ENCODE peak calls at places on chromosomes 3 and 15, in eight cellular contexts. One of them, this sample, is unnamed.

GRCh38 chr3:188339410-188340295 is 185.7 kb downstream of the LPP start:
- DNase-seq in activated CD4-positive, CD25-positive, alpha-beta regulatory T cell treated with anti-CD3 and anti-CD28 coated beads, Interleukin-2, amount 50 U/mL, for 16 hours: no peak
- DNase-seq in stimulated activated CD4-positive, alpha-beta T cell treated with anti-CD3 and anti-CD28 coated beads, TNF-alpha, amount 100 ng/mL, for 24 hours: no peak
- DNase-seq in posterior cingulate gyrus: no peak
- DNase-seq in hypothalamus: no peak
- DNase-seq in HT-29: no peak
- DNase-seq in foreskin keratinocyte: no peak
- DNase-seq in substantia nigra: no peak
- DNase-seq in this sample: no peak

GRCh38 chr3:78919021-78919755 is 848.6 kb downstream of the ROBO1 start:
- DNase-seq in HT-29: no peak
- DNase-seq in activated CD4-positive, CD25-positive, alpha-beta regulatory T cell treated with anti-CD3 and anti-CD28 coated beads, Interleukin-2, amount 50 U/mL, for 16 hours: no peak
- DNase-seq in hypothalamus: no peak
- DNase-seq in foreskin keratinocyte: peak; percentile 85
- DNase-seq in stimulated activated CD4-positive, alpha-beta T cell treated with anti-CD3 and anti-CD28 coated beads, TNF-alpha, amount 100 ng/mL, for 24 hours: no peak
- DNase-seq in substantia nigra: no peak
- DNase-seq in posterior cingulate gyrus: no peak
- DNase-seq in this sample: no peak

GRCh38 chr15:80242802-80243201 is 9.2 kb downstream of the CTXND1 start:
- DNase-seq in foreskin keratinocyte: no peak
- DNase-seq in stimulated activated CD4-positive, alpha-beta T cell treated with anti-CD3 and anti-CD28 coated beads, TNF-alpha, amount 100 ng/mL, for 24 hours: no peak
- DNase-seq in posterior cingulate gyrus: no peak
- DNase-seq in substantia nigra: no peak
- DNase-seq in hypothalamus: no peak
- DNase-seq in HT-29: no peak
- DNase-seq in activated CD4-positive, CD25-positive, alpha-beta regulatory T cell treated with anti-CD3 and anti-CD28 coated beads, Interleukin-2, amount 50 U/mL, for 16 hours: no peak
- DNase-seq in this sample: no peak

GRCh38 chr15:71945012-71945411 is 134.7 kb downstream of the NR2E3 start:
- DNase-seq in foreskin keratinocyte: no peak
- DNase-seq in hypothalamus: no peak
- DNase-seq in substantia nigra: no peak
- DNase-seq in posterior cingulate gyrus: no peak
- DNase-seq in stimulated activated CD4-positive, alpha-beta T cell treated with anti-CD3 and anti-CD28 coated beads, TNF-alpha, amount 100 ng/mL, for 24 hours: no peak
- DNase-seq in activated CD4-positive, CD25-positive, alpha-beta regulatory T cell treated with anti-CD3 and anti-CD28 coated beads, Interleukin-2, amount 50 U/mL, for 16 hours: no peak
- DNase-seq in HT-29: no peak
- DNase-seq in this sample: no peak

GRCh38 chr3:106640353-106640752 is 736.9 kb upstream of the CCDC54 start:
- DNase-seq in posterior cingulate gyrus: no peak
- DNase-seq in activated CD4-positive, CD25-positive, alpha-beta regulatory T cell treated with anti-CD3 and anti-CD28 coated beads, Interleukin-2, amount 50 U/mL, for 16 hours: no peak
- DNase-seq in HT-29: no peak
- DNase-seq in foreskin keratinocyte: no peak
- DNase-seq in hypothalamus: no peak
- DNase-seq in substantia nigra: no peak
- DNase-seq in stimulated activated CD4-positive, alpha-beta T cell treated with anti-CD3 and anti-CD28 coated beads, TNF-alpha, amount 100 ng/mL, for 24 hours: no peak
- DNase-seq in this sample: no peak

GRCh38 chr3:70989174-70989573 is 594.4 kb downstream of the FOXP1 start:
- DNase-seq in activated CD4-positive, CD25-positive, alpha-beta regulatory T cell treated with anti-CD3 and anti-CD28 coated beads, Interleukin-2, amount 50 U/mL, for 16 hours: no peak
- DNase-seq in foreskin keratinocyte: no peak
- DNase-seq in posterior cingulate gyrus: no peak
- DNase-seq in stimulated activated CD4-positive, alpha-beta T cell treated with anti-CD3 and anti-CD28 coated beads, TNF-alpha, amount 100 ng/mL, for 24 hours: no peak
- DNase-seq in HT-29: no peak
- DNase-seq in substantia nigra: no peak
- DNase-seq in hypothalamus: no peak
- DNase-seq in this sample: no peak

GRCh38 chr3:74500257-74500656 is 114.2 kb downstream of the CNTN3 start:
- DNase-seq in substantia nigra: no peak
- DNase-seq in posterior cingulate gyrus: no peak
- DNase-seq in foreskin keratinocyte: no peak
- DNase-seq in hypothalamus: no peak
- DNase-seq in activated CD4-positive, CD25-positive, alpha-beta regulatory T cell treated with anti-CD3 and anti-CD28 coated beads, Interleukin-2, amount 50 U/mL, for 16 hours: no peak
- DNase-seq in HT-29: no peak
- DNase-seq in stimulated activated CD4-positive, alpha-beta T cell treated with anti-CD3 and anti-CD28 coated beads, TNF-alpha, amount 100 ng/mL, for 24 hours: no peak
- DNase-seq in this sample: no peak

GRCh38 chr3:124817079-124817478 is 70.1 kb downstream of the ITGB5 start:
- DNase-seq in substantia nigra: no peak
- DNase-seq in foreskin keratinocyte: no peak
- DNase-seq in activated CD4-positive, CD25-positive, alpha-beta regulatory T cell treated with anti-CD3 and anti-CD28 coated beads, Interleukin-2, amount 50 U/mL, for 16 hours: no peak
- DNase-seq in stimulated activated CD4-positive, alpha-beta T cell treated with anti-CD3 and anti-CD28 coated beads, TNF-alpha, amount 100 ng/mL, for 24 hours: no peak
- DNase-seq in hypothalamus: no peak
- DNase-seq in HT-29: no peak
- DNase-seq in posterior cingulate gyrus: no peak
- DNase-seq in this sample: no peak

GRCh38 chr15:63600001-63600645 is 2.9 kb downstream of the FBXL22 start:
- DNase-seq in foreskin keratinocyte: no peak
- DNase-seq in HT-29: peak; percentile 66
- DNase-seq in hypothalamus: no peak
- DNase-seq in substantia nigra: no peak
- DNase-seq in activated CD4-positive, CD25-positive, alpha-beta regulatory T cell treated with anti-CD3 and anti-CD28 coated beads, Interleukin-2, amount 50 U/mL, for 16 hours: no peak
- DNase-seq in posterior cingulate gyrus: no peak
- DNase-seq in stimulated activated CD4-positive, alpha-beta T cell treated with anti-CD3 and anti-CD28 coated beads, TNF-alpha, amount 100 ng/mL, for 24 hours: no peak
- DNase-seq in this sample: no peak

GRCh38 chr3:186046838-186047237 is 62.1 kb downstream of the ETV5 start:
- DNase-seq in foreskin keratinocyte: no peak
- DNase-seq in activated CD4-positive, CD25-positive, alpha-beta regulatory T cell treated with anti-CD3 and anti-CD28 coated beads, Interleukin-2, amount 50 U/mL, for 16 hours: no peak
- DNase-seq in HT-29: no peak
- DNase-seq in stimulated activated CD4-positive, alpha-beta T cell treated with anti-CD3 and anti-CD28 coated beads, TNF-alpha, amount 100 ng/mL, for 24 hours: no peak
- DNase-seq in posterior cingulate gyrus: no peak
- DNase-seq in hypothalamus: no peak
- DNase-seq in substantia nigra: no peak
- DNase-seq in this sample: no peak

GRCh38 chr15:43518073-43518761 is 809 bp downstream of the MAP1A start:
- DNase-seq in posterior cingulate gyrus: peak; percentile 73
- DNase-seq in hypothalamus: peak; percentile 54
- DNase-seq in substantia nigra: peak; percentile 74
- DNase-seq in foreskin keratinocyte: no peak
- DNase-seq in stimulated activated CD4-positive, alpha-beta T cell treated with anti-CD3 and anti-CD28 coated beads, TNF-alpha, amount 100 ng/mL, for 24 hours: no peak
- DNase-seq in HT-29: no peak
- DNase-seq in activated CD4-positive, CD25-positive, alpha-beta regulatory T cell treated with anti-CD3 and anti-CD28 coated beads, Interleukin-2, amount 50 U/mL, for 16 hours: no peak
- DNase-seq in this sample: peak; percentile 77

GRCh38 chr15:35671197-35671596 is 125.2 kb upstream of the DPH6 start:
- DNase-seq in hypothalamus: no peak
- DNase-seq in stimulated activated CD4-positive, alpha-beta T cell treated with anti-CD3 and anti-CD28 coated beads, TNF-alpha, amount 100 ng/mL, for 24 hours: no peak
- DNase-seq in posterior cingulate gyrus: no peak
- DNase-seq in substantia nigra: no peak
- DNase-seq in HT-29: no peak
- DNase-seq in activated CD4-positive, CD25-positive, alpha-beta regulatory T cell treated with anti-CD3 and anti-CD28 coated beads, Interleukin-2, amount 50 U/mL, for 16 hours: no peak
- DNase-seq in foreskin keratinocyte: no peak
- DNase-seq in this sample: no peak

GRCh38 chr3:31462050-31462569 is 70.6 kb upstream of the STT3B start:
- DNase-seq in activated CD4-positive, CD25-positive, alpha-beta regulatory T cell treated with anti-CD3 and anti-CD28 coated beads, Interleukin-2, amount 50 U/mL, for 16 hours: no peak
- DNase-seq in posterior cingulate gyrus: no peak
- DNase-seq in foreskin keratinocyte: no peak
- DNase-seq in substantia nigra: no peak
- DNase-seq in HT-29: peak; percentile 43
- DNase-seq in hypothalamus: no peak
- DNase-seq in stimulated activated CD4-positive, alpha-beta T cell treated with anti-CD3 and anti-CD28 coated beads, TNF-alpha, amount 100 ng/mL, for 24 hours: no peak
- DNase-seq in this sample: no peak

GRCh38 chr3:57948782-57949242 is 59.4 kb upstream of the FLNB start:
- DNase-seq in foreskin keratinocyte: no peak
- DNase-seq in HT-29: no peak
- DNase-seq in posterior cingulate gyrus: no peak
- DNase-seq in substantia nigra: no peak
- DNase-seq in stimulated activated CD4-positive, alpha-beta T cell treated with anti-CD3 and anti-CD28 coated beads, TNF-alpha, amount 100 ng/mL, for 24 hours: no peak
- DNase-seq in activated CD4-positive, CD25-positive, alpha-beta regulatory T cell treated with anti-CD3 and anti-CD28 coated beads, Interleukin-2, amount 50 U/mL, for 16 hours: no peak
- DNase-seq in hypothalamus: no peak
- DNase-seq in this sample: no peak

GRCh38 chr15:75508741-75509532 is 57.4 kb upstream of the SIN3A start:
- DNase-seq in foreskin keratinocyte: no peak
- DNase-seq in hypothalamus: no peak
- DNase-seq in activated CD4-positive, CD25-positive, alpha-beta regulatory T cell treated with anti-CD3 and anti-CD28 coated beads, Interleukin-2, amount 50 U/mL, for 16 hours: no peak
- DNase-seq in stimulated activated CD4-positive, alpha-beta T cell treated with anti-CD3 and anti-CD28 coated beads, TNF-alpha, amount 100 ng/mL, for 24 hours: no peak
- DNase-seq in HT-29: peak; percentile 59
- DNase-seq in substantia nigra: no peak
- DNase-seq in posterior cingulate gyrus: no peak
- DNase-seq in this sample: no peak

GRCh38 chr3:127486337-127486944 is 104.1 kb downstream of the TPRA1 start:
- DNase-seq in substantia nigra: no peak
- DNase-seq in HT-29: no peak
- DNase-seq in activated CD4-positive, CD25-positive, alpha-beta regulatory T cell treated with anti-CD3 and anti-CD28 coated beads, Interleukin-2, amount 50 U/mL, for 16 hours: no peak
- DNase-seq in posterior cingulate gyrus: no peak
- DNase-seq in hypothalamus: no peak
- DNase-seq in foreskin keratinocyte: no peak
- DNase-seq in stimulated activated CD4-positive, alpha-beta T cell treated with anti-CD3 and anti-CD28 coated beads, TNF-alpha, amount 100 ng/mL, for 24 hours: no peak
- DNase-seq in this sample: no peak

GRCh38 chr3:181103605-181104004 is 114.1 kb upstream of the DNAJC19 start:
- DNase-seq in activated CD4-positive, CD25-positive, alpha-beta regulatory T cell treated with anti-CD3 and anti-CD28 coated beads, Interleukin-2, amount 50 U/mL, for 16 hours: no peak
- DNase-seq in substantia nigra: no peak
- DNase-seq in HT-29: peak; percentile 42
- DNase-seq in foreskin keratinocyte: no peak
- DNase-seq in posterior cingulate gyrus: no peak
- DNase-seq in stimulated activated CD4-positive, alpha-beta T cell treated with anti-CD3 and anti-CD28 coated beads, TNF-alpha, amount 100 ng/mL, for 24 hours: no peak
- DNase-seq in hypothalamus: no peak
- DNase-seq in this sample: no peak

GRCh38 chr3:53318522-53318921 is 28.8 kb downstream of the DCP1A start:
- DNase-seq in activated CD4-positive, CD25-positive, alpha-beta regulatory T cell treated with anti-CD3 and anti-CD28 coated beads, Interleukin-2, amount 50 U/mL, for 16 hours: no peak
- DNase-seq in posterior cingulate gyrus: no peak
- DNase-seq in HT-29: no peak
- DNase-seq in hypothalamus: no peak
- DNase-seq in foreskin keratinocyte: no peak
- DNase-seq in stimulated activated CD4-positive, alpha-beta T cell treated with anti-CD3 and anti-CD28 coated beads, TNF-alpha, amount 100 ng/mL, for 24 hours: no peak
- DNase-seq in substantia nigra: no peak
- DNase-seq in this sample: no peak

GRCh38 chr3:81864273-81864672 is 102.8 kb upstream of the GBE1 start:
- DNase-seq in activated CD4-positive, CD25-positive, alpha-beta regulatory T cell treated with anti-CD3 and anti-CD28 coated beads, Interleukin-2, amount 50 U/mL, for 16 hours: no peak
- DNase-seq in stimulated activated CD4-positive, alpha-beta T cell treated with anti-CD3 and anti-CD28 coated beads, TNF-alpha, amount 100 ng/mL, for 24 hours: no peak
- DNase-seq in hypothalamus: no peak
- DNase-seq in substantia nigra: no peak
- DNase-seq in foreskin keratinocyte: no peak
- DNase-seq in posterior cingulate gyrus: no peak
- DNase-seq in HT-29: no peak
- DNase-seq in this sample: no peak

GRCh38 chr15:60744826-60745225 is 265.9 kb upstream of the ICE2 start:
- DNase-seq in posterior cingulate gyrus: peak; percentile 26
- DNase-seq in substantia nigra: peak; percentile 23
- DNase-seq in foreskin keratinocyte: no peak
- DNase-seq in HT-29: no peak
- DNase-seq in stimulated activated CD4-positive, alpha-beta T cell treated with anti-CD3 and anti-CD28 coated beads, TNF-alpha, amount 100 ng/mL, for 24 hours: no peak
- DNase-seq in hypothalamus: peak; percentile 45
- DNase-seq in activated CD4-positive, CD25-positive, alpha-beta regulatory T cell treated with anti-CD3 and anti-CD28 coated beads, Interleukin-2, amount 50 U/mL, for 16 hours: no peak
- DNase-seq in this sample: peak; percentile 31

GRCh38 chr3:139491966-139492365 is 15.7 kb upstream of the RBP2 start:
- DNase-seq in HT-29: no peak
- DNase-seq in posterior cingulate gyrus: no peak
- DNase-seq in stimulated activated CD4-positive, alpha-beta T cell treated with anti-CD3 and anti-CD28 coated beads, TNF-alpha, amount 100 ng/mL, for 24 hours: no peak
- DNase-seq in foreskin keratinocyte: no peak
- DNase-seq in substantia nigra: no peak
- DNase-seq in activated CD4-positive, CD25-positive, alpha-beta regulatory T cell treated with anti-CD3 and anti-CD28 coated beads, Interleukin-2, amount 50 U/mL, for 16 hours: no peak
- DNase-seq in hypothalamus: no peak
- DNase-seq in this sample: no peak

GRCh38 chr3:22377421-22377820 is 626.4 kb upstream of the ZNF385D start:
- DNase-seq in hypothalamus: no peak
- DNase-seq in activated CD4-positive, CD25-positive, alpha-beta regulatory T cell treated with anti-CD3 and anti-CD28 coated beads, Interleukin-2, amount 50 U/mL, for 16 hours: no peak
- DNase-seq in HT-29: no peak
- DNase-seq in posterior cingulate gyrus: no peak
- DNase-seq in substantia nigra: no peak
- DNase-seq in stimulated activated CD4-positive, alpha-beta T cell treated with anti-CD3 and anti-CD28 coated beads, TNF-alpha, amount 100 ng/mL, for 24 hours: no peak
- DNase-seq in foreskin keratinocyte: peak; percentile 8
- DNase-seq in this sample: no peak

GRCh38 chr15:71245588-71245987 is 130.3 kb downstream of the THSD4 start:
- DNase-seq in foreskin keratinocyte: peak; percentile 18
- DNase-seq in hypothalamus: no peak
- DNase-seq in posterior cingulate gyrus: no peak
- DNase-seq in activated CD4-positive, CD25-positive, alpha-beta regulatory T cell treated with anti-CD3 and anti-CD28 coated beads, Interleukin-2, amount 50 U/mL, for 16 hours: no peak
- DNase-seq in HT-29: no peak
- DNase-seq in stimulated activated CD4-positive, alpha-beta T cell treated with anti-CD3 and anti-CD28 coated beads, TNF-alpha, amount 100 ng/mL, for 24 hours: no peak
- DNase-seq in substantia nigra: no peak
- DNase-seq in this sample: no peak

GRCh38 chr3:132033471-132033870 is 1.3 kb downstream of the CPNE4 start:
- DNase-seq in activated CD4-positive, CD25-positive, alpha-beta regulatory T cell treated with anti-CD3 and anti-CD28 coated beads, Interleukin-2, amount 50 U/mL, for 16 hours: no peak
- DNase-seq in stimulated activated CD4-positive, alpha-beta T cell treated with anti-CD3 and anti-CD28 coated beads, TNF-alpha, amount 100 ng/mL, for 24 hours: no peak
- DNase-seq in posterior cingulate gyrus: no peak
- DNase-seq in hypothalamus: no peak
- DNase-seq in substantia nigra: no peak
- DNase-seq in foreskin keratinocyte: no peak
- DNase-seq in HT-29: no peak
- DNase-seq in this sample: no peak

GRCh38 chr3:3191675-3192480 is 12.4 kb upstream of the CRBN start:
- DNase-seq in posterior cingulate gyrus: no peak
- DNase-seq in hypothalamus: no peak
- DNase-seq in foreskin keratinocyte: no peak
- DNase-seq in HT-29: no peak
- DNase-seq in substantia nigra: no peak
- DNase-seq in stimulated activated CD4-positive, alpha-beta T cell treated with anti-CD3 and anti-CD28 coated beads, TNF-alpha, amount 100 ng/mL, for 24 hours: no peak
- DNase-seq in activated CD4-positive, CD25-positive, alpha-beta regulatory T cell treated with anti-CD3 and anti-CD28 coated beads, Interleukin-2, amount 50 U/mL, for 16 hours: no peak
- DNase-seq in this sample: no peak

GRCh38 chr15:49379996-49380395 is 43.0 kb upstream of the FGF7 start:
- DNase-seq in foreskin keratinocyte: no peak
- DNase-seq in stimulated activated CD4-positive, alpha-beta T cell treated with anti-CD3 and anti-CD28 coated beads, TNF-alpha, amount 100 ng/mL, for 24 hours: no peak
- DNase-seq in activated CD4-positive, CD25-positive, alpha-beta regulatory T cell treated with anti-CD3 and anti-CD28 coated beads, Interleukin-2, amount 50 U/mL, for 16 hours: no peak
- DNase-seq in substantia nigra: no peak
- DNase-seq in posterior cingulate gyrus: no peak
- DNase-seq in hypothalamus: no peak
- DNase-seq in HT-29: no peak
- DNase-seq in this sample: no peak

GRCh38 chr3:107452436-107452835 is 70.3 kb upstream of the BBX start:
- DNase-seq in foreskin keratinocyte: no peak
- DNase-seq in HT-29: no peak
- DNase-seq in posterior cingulate gyrus: no peak
- DNase-seq in substantia nigra: no peak
- DNase-seq in stimulated activated CD4-positive, alpha-beta T cell treated with anti-CD3 and anti-CD28 coated beads, TNF-alpha, amount 100 ng/mL, for 24 hours: no peak
- DNase-seq in activated CD4-positive, CD25-positive, alpha-beta regulatory T cell treated with anti-CD3 and anti-CD28 coated beads, Interleukin-2, amount 50 U/mL, for 16 hours: no peak
- DNase-seq in hypothalamus: no peak
- DNase-seq in this sample: no peak

GRCh38 chr15:83160741-83161140 is 46.9 kb downstream of the HDGFL3 start:
- DNase-seq in substantia nigra: no peak
- DNase-seq in activated CD4-positive, CD25-positive, alpha-beta regulatory T cell treated with anti-CD3 and anti-CD28 coated beads, Interleukin-2, amount 50 U/mL, for 16 hours: no peak
- DNase-seq in foreskin keratinocyte: no peak
- DNase-seq in stimulated activated CD4-positive, alpha-beta T cell treated with anti-CD3 and anti-CD28 coated beads, TNF-alpha, amount 100 ng/mL, for 24 hours: no peak
- DNase-seq in posterior cingulate gyrus: no peak
- DNase-seq in HT-29: no peak
- DNase-seq in hypothalamus: no peak
- DNase-seq in this sample: no peak

GRCh38 chr3:149506540-149506939 is 32.0 kb downstream of the TM4SF4 start:
- DNase-seq in HT-29: no peak
- DNase-seq in foreskin keratinocyte: no peak
- DNase-seq in substantia nigra: no peak
- DNase-seq in posterior cingulate gyrus: no peak
- DNase-seq in hypothalamus: no peak
- DNase-seq in stimulated activated CD4-positive, alpha-beta T cell treated with anti-CD3 and anti-CD28 coated beads, TNF-alpha, amount 100 ng/mL, for 24 hours: no peak
- DNase-seq in activated CD4-positive, CD25-positive, alpha-beta regulatory T cell treated with anti-CD3 and anti-CD28 coated beads, Interleukin-2, amount 50 U/mL, for 16 hours: no peak
- DNase-seq in this sample: no peak